ENCODE peak calls at places on chromosomes 12 and 14, in seven cellular contexts. Z is upper lobe of right lung, O is omental fat pad, E is right lobe of liver, B is Peyer's patch, U is fibroblast of the aortic adventitia, R is B cell. D is an unnamed sample.

GRCh38 chr12:3464561-3464960 is 26.4 kb upstream of the PRMT8 start:
- DNase-seq in Z (no peak), O (no peak), E (no peak), B (no peak), U (no peak), R (no peak), D (no peak)

GRCh38 chr14:105847400-105847799 is 321.0 kb downstream of the TMEM121 start:
- DNase-seq in Z (no peak), O (no peak), E (no peak), B (no peak), U (no peak), R (no peak), D (no peak)

GRCh38 chr14:94677239-94677612 is 65.0 kb downstream of the SERPINA3 start:
- DNase-seq in Z (peak), O (no peak), E (no peak), B (no peak), U (no peak), R (no peak), D (no peak)

GRCh38 chr14:68715032-68715924 is 77.6 kb downstream of the ZFP36L1 start:
- DNase-seq in Z (no peak), O (no peak), E (no peak), B (no peak), U (no peak), R (no peak), D (no peak)

GRCh38 chr12:4978737-4979136 is 64.9 kb upstream of the KCNA5 start:
- DNase-seq in Z (no peak), O (no peak), E (no peak), B (no peak), U (no peak), R (no peak), D (no peak)

GRCh38 chr12:93766802-93767523 is 89.8 kb downstream of the CRADD start:
- DNase-seq in Z (no peak), O (no peak), E (no peak), B (no peak), U (peak), R (no peak), D (peak)

GRCh38 chr14:34256223-34256622 is 205.8 kb downstream of the SPTSSA start:
- DNase-seq in Z (no peak), O (no peak), E (no peak), B (no peak), U (no peak), R (no peak), D (no peak)

GRCh38 chr14:73771848-73772705 is 57.9 kb upstream of the PNMA1 start:
- DNase-seq in Z (peak), O (no peak), E (peak), B (peak), U (peak), R (peak), D (peak)

GRCh38 chr14:72291908-72292688 is 359.9 kb downstream of the RGS6 start:
- DNase-seq in Z (no peak), O (no peak), E (no peak), B (no peak), U (peak), R (peak), D (peak)

GRCh38 chr12:94714378-94714777 is 64.0 kb upstream of the TMCC3 start:
- DNase-seq in Z (no peak), O (no peak), E (no peak), B (no peak), U (peak), R (no peak), D (no peak)

GRCh38 chr14:70788893-70789292 is 20.4 kb downstream of the MAP3K9 start:
- DNase-seq in Z (no peak), O (no peak), E (no peak), B (no peak), U (no peak), R (no peak), D (no peak)

DNA sequence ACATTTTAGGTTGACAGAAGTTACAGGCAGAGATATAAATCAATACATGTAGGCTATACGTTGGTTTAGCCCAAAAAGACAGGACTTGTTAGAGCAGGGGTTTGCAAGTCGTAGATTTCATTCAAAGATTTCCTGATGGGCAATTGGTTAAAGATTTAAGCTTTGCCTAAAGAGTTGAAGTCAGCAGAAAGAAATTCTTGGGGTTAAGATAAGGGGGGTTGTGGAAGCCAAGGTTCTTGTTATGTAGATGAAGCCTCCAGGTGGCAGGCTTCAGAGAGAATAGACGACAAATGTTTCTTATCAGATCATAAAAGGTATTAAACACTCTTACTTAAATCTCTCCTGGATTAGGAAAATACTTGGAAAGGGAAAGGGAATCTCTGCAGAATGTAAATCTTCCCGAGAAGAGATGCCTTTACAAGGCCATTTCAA is 510.8 kb downstream of the TMTC2 start:
- DNase-seq in Z (no peak), O (no peak), E (no peak), B (no peak), U (no peak), R (no peak), D (no peak)
- TF ChIP-seq CTCF in Z (no peak), O (no peak), E (no peak), B (no peak), U (no peak), R (no peak), D (no peak)

GRCh38 chr12:115166698-115167315 is 482.8 kb upstream of the TBX3 start:
- DNase-seq in Z (no peak), O (no peak), E (no peak), B (no peak), U (peak), R (no peak), D (no peak)
- TF ChIP-seq CTCF in Z (peak), O (no peak), E (peak), B (no peak), U (no peak), R (no peak), D (no peak)

DNA sequence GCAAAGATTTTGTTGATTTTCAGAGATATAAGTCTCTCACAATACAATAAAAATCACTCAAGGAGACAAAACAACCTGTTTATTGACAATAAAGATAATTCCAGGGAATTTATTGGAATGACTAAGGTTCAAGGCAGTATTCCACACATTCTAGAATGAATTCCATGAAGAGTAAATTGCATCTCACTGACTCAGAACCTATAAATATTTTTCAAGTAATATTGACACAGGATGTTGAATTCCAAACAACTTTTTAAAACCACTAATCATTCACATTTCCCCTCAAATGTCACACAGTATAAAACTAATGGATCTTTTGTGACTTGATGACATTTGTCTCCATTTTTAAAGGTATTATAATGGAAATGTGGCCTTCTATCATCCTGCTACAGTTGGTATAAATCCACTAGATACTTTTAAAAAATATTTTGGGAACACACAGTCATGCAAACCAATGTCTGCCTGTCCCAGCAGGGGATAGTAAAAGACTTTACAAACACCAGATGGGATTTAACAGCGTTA is 42.1 kb upstream of the LGR5 start:
- DNase-seq in Z (no peak), O (no peak), E (no peak), B (no peak), U (peak), R (no peak), D (no peak)
- TF ChIP-seq CTCF in Z (no peak), O (no peak), E (no peak), B (no peak), U (no peak), R (no peak), D (no peak)

GRCh38 chr12:48969847-48970701 is 1.5 kb downstream of the WNT10B start:
- DNase-seq in Z (no peak), O (no peak), E (no peak), B (no peak), U (no peak), R (peak), D (peak)
- TF ChIP-seq CTCF in Z (no peak), O (no peak), E (no peak), B (no peak), U (no peak), R (no peak), D (peak)